ENCODE peak calls at places on chromosomes 12 and 14, in eight cellular contexts. R, T, M, G, D, S, K and O are unnamed samples.

GRCh38 chr14:34043627-34044372 is 92.9 kb upstream of the EGLN3 start:
- DNase-seq in R (no peak), D (no peak), K (no peak), M (no peak), S (no peak), T (no peak), G (no peak), O (no peak)

GRCh38 chr12:62817556-62818271 is 117.2 kb downstream of the PPM1H start:
- DNase-seq in K (peak), S (no peak), G (no peak), T (peak), R (no peak), M (peak), D (peak), O (no peak)

GRCh38 chr14:92560106-92560865 is 46.7 kb downstream of the RIN3 start:
- DNase-seq in K (no peak), D (no peak), S (no peak), G (no peak), M (no peak), R (no peak), T (no peak), O (no peak)

GRCh38 chr12:27060740-27061139 is 21.6 kb downstream of the C12orf71 start:
- DNase-seq in S (no peak), K (no peak), M (peak), R (no peak), D (no peak), T (no peak), G (no peak), O (no peak)

GRCh38 chr14:54686219-54686870 is 119.4 kb downstream of the SAMD4A start:
- DNase-seq in D (no peak), M (peak), T (peak), R (no peak), G (no peak), S (peak), K (peak), O (no peak)

GRCh38 chr14:106436310-106436905 is 910.0 kb downstream of the TMEM121 start:
- DNase-seq in R (peak), S (no peak), K (no peak), T (no peak), G (no peak), D (peak), M (no peak), O (no peak)

GRCh38 chr12:5438671-5439200 is 6.8 kb downstream of the NTF3 start:
- DNase-seq in G (no peak), T (no peak), K (no peak), S (no peak), M (no peak), D (no peak), R (no peak), O (no peak)

GRCh38 chr12:92257261-92257660 is 111.6 kb upstream of the BTG1 start:
- DNase-seq in D (no peak), R (no peak), M (no peak), K (no peak), T (no peak), G (no peak), S (no peak), O (no peak)

GRCh38 chr12:114916531-114916930 is 232.6 kb upstream of the TBX3 start:
- DNase-seq in R (no peak), S (no peak), G (no peak), K (no peak), T (no peak), D (no peak), M (no peak), O (no peak)

GRCh38 chr12:59839514-59839913 is 243.7 kb downstream of the SLC16A7 start:
- DNase-seq in T (no peak), R (no peak), D (no peak), S (no peak), K (peak), M (peak), G (no peak), O (no peak)

GRCh38 chr14:21449899-21450216 is 6.1 kb downstream of the CHD8 start:
- DNase-seq in M (no peak), K (no peak), D (no peak), G (no peak), S (no peak), T (no peak), R (no peak), O (no peak)

GRCh38 chr14:71103662-71104484 is 196.6 kb downstream of the PCNX1 start:
- DNase-seq in T (peak), R (peak), S (no peak), M (peak), K (peak), G (peak), D (peak), O (no peak)

GRCh38 chr14:78254911-78255431 is 84.8 kb downstream of the NRXN3 start:
- DNase-seq in T (no peak), G (peak), M (peak), D (no peak), K (peak), S (no peak), R (no peak), O (no peak)

GRCh38 chr14:64671591-64671990 is 32.6 kb upstream of the PLEKHG3 start:
- DNase-seq in T (peak), S (no peak), G (peak), D (peak), R (no peak), K (peak), M (peak), O (no peak)

GRCh38 chr14:90087433-90087832 is 25.6 kb downstream of the KCNK13 start:
- DNase-seq in T (no peak), D (no peak), M (peak), R (no peak), G (no peak), K (peak), S (peak), O (peak)

GRCh38 chr12:52082988-52083637 is 3.6 kb downstream of the SMIM41 start:
- DNase-seq in T (peak), D (peak), G (peak), S (no peak), K (peak), R (peak), M (peak), O (peak)

GRCh38 chr12:87304406-87304805 is 724.8 kb downstream of the C12orf50 start:
- DNase-seq in R (no peak), T (no peak), D (no peak), G (no peak), S (no peak), K (no peak), M (no peak), O (no peak)